ENCODE peak calls at places on chromosomes 16 and 17, in ten cellular contexts. I, J, A, E, B, L, Y, R, S and C are unnamed samples.

GRCh38 chr17:65530158-65530984 is 31.1 kb downstream of the AXIN2 start:
- DNase-seq in R (peak), A (no peak), I (no peak), B (no peak), L (no peak), Y (no peak), S (no peak), J (no peak), E (no peak), C (no peak)

GRCh38 chr16:5193877-5194276 is 96.3 kb upstream of the EEF2KMT start:
- DNase-seq in B (no peak), A (no peak), Y (no peak), E (no peak), J (no peak), S (no peak), L (no peak), I (no peak), R (no peak), C (no peak)

GRCh38 chr17:49987681-49988441 is 7.2 kb downstream of the DLX3 start:
- DNase-seq in R (no peak), A (peak), J (no peak), Y (peak), I (no peak), B (no peak), S (no peak), E (no peak), L (no peak), C (no peak)

GRCh38 chr17:7478276-7479138 is 924 bp downstream of the ZBTB4 start:
- DNase-seq in A (no peak), R (no peak), E (no peak), Y (peak), L (no peak), S (peak), B (peak), I (peak), J (no peak), C (no peak)

GRCh38 chr16:80144191-80144590 is 396.6 kb upstream of the DYNLRB2 start:
- DNase-seq in B (no peak), R (no peak), L (no peak), E (no peak), J (no peak), I (no peak), S (no peak), Y (peak), A (no peak), C (no peak)

GRCh38 chr17:7238418-7239090 is 703 bp downstream of the PHF23 start:
- DNase-seq in A (no peak), Y (peak), B (no peak), E (no peak), J (no peak), I (peak), L (no peak), R (no peak), S (no peak), C (no peak)

GRCh38 chr16:1530883-1531637 is 2.4 kb upstream of the TMEM204 start:
- DNase-seq in L (no peak), A (no peak), I (no peak), S (no peak), Y (peak), J (no peak), E (peak), R (no peak), B (no peak), C (no peak)

GRCh38 chr16:29815032-29815721 is 775 bp upstream of the PAGR1 start:
- DNase-seq in R (peak), S (no peak), B (peak), J (no peak), A (no peak), I (no peak), L (no peak), E (no peak), Y (no peak), C (no peak)

GRCh38 chr16:3519581-3519980 is 18.8 kb downstream of the CLUAP1 start:
- DNase-seq in J (no peak), A (no peak), S (no peak), Y (peak), L (no peak), B (no peak), E (no peak), I (no peak), R (no peak), C (no peak)

GRCh38 chr17:20991276-20992037 is 51.4 kb downstream of the USP22 start:
- DNase-seq in S (no peak), E (no peak), B (no peak), I (no peak), L (no peak), R (no peak), J (no peak), A (no peak), Y (no peak), C (no peak)

GRCh38 chr16:11161974-11162373 is 94.0 kb downstream of the SOCS1 start:
- DNase-seq in J (no peak), I (no peak), L (no peak), A (no peak), B (no peak), Y (no peak), R (no peak), S (no peak), E (no peak), C (no peak)

GRCh38 chr17:49214665-49215360 is 4.3 kb downstream of the ABI3 start:
- DNase-seq in L (no peak), E (no peak), R (no peak), J (no peak), I (no peak), Y (no peak), S (no peak), B (no peak), A (no peak), C (no peak)

GRCh38 chr17:604719-605118 is 109.9 kb downstream of the VPS53 start:
- DNase-seq in Y (no peak), E (no peak), B (no peak), R (no peak), A (no peak), I (no peak), S (no peak), L (no peak), J (no peak), C (no peak)

GRCh38 chr17:46108550-46109110 is 84.6 kb downstream of the KANSL1 start:
- DNase-seq in I (no peak), S (no peak), L (no peak), J (no peak), R (no peak), A (no peak), Y (peak), B (no peak), E (no peak), C (no peak)

GRCh38 chr16:69423189-69423588 is 1.2 kb upstream of the CYB5B start:
- DNase-seq in S (no peak), I (no peak), B (no peak), L (no peak), J (no peak), R (no peak), A (no peak), Y (no peak), E (no peak), C (no peak)

GRCh38 chr17:51250314-51250840 is 9.5 kb downstream of the MBTD1 start:
- DNase-seq in E (no peak), B (no peak), Y (no peak), J (no peak), L (no peak), I (no peak), A (no peak), R (no peak), S (no peak), C (no peak)

GRCh38 chr17:76720941-76721340 is 5.5 kb downstream of the JMJD6 start:
- DNase-seq in R (no peak), L (no peak), B (no peak), I (no peak), S (no peak), A (no peak), Y (no peak), J (no peak), E (no peak), C (no peak)

GRCh38 chr17:77076046-77076882 is 64.5 kb upstream of the SEC14L1 start:
- DNase-seq in S (no peak), E (no peak), R (no peak), Y (peak), J (no peak), L (no peak), B (no peak), I (no peak), A (no peak), C (no peak)

GRCh38 chr17:9470171-9470570 is 105.4 kb downstream of the STX8 start:
- DNase-seq in I (no peak), J (no peak), A (no peak), Y (no peak), B (no peak), E (no peak), S (no peak), L (no peak), R (no peak), C (no peak)

GRCh38 chr17:3545151-3545550 is 12.5 kb downstream of the TRPV3 start:
- DNase-seq in I (no peak), E (no peak), B (no peak), J (no peak), L (no peak), R (no peak), Y (no peak), S (no peak), A (no peak), C (no peak)

GRCh38 chr16:4379001-4379688 is 7.5 kb downstream of the VASN start:
- DNase-seq in Y (no peak), L (no peak), E (no peak), B (no peak), S (no peak), A (no peak), R (no peak), J (no peak), I (no peak), C (no peak)

GRCh38 chr17:28381141-28381825 is 9.8 kb downstream of the SARM1 start:
- DNase-seq in L (no peak), J (no peak), Y (peak), B (no peak), I (no peak), S (no peak), R (peak), E (no peak), A (no peak), C (no peak)

GRCh38 chr17:78414178-78415162 is 36.0 kb downstream of the PGS1 start:
- DNase-seq in A (no peak), I (no peak), R (no peak), Y (no peak), J (no peak), L (no peak), B (peak), E (no peak), S (peak), C (no peak)

GRCh38 chr16:69412287-69412686 is 12.1 kb upstream of the CYB5B start:
- DNase-seq in E (no peak), R (no peak), A (no peak), Y (no peak), J (no peak), S (no peak), I (no peak), L (no peak), B (no peak), C (no peak)

GRCh38 chr17:2138318-2138717 is 83.4 kb downstream of the HIC1 start:
- DNase-seq in B (no peak), J (no peak), A (no peak), L (no peak), I (peak), S (no peak), Y (no peak), R (no peak), E (no peak), C (no peak)

GRCh38 chr17:7191571-7192270 is 12.6 kb upstream of the ASGR1 start:
- DNase-seq in R (peak), I (peak), E (no peak), B (no peak), S (no peak), A (peak), Y (peak), J (no peak), L (no peak), C (no peak)